ENCODE peak calls at places on chromosomes 1 and 21, in six cellular contexts. Q, S, L, A, P and R are unnamed samples.

GRCh38 chr1:157040802-157041201 is 4.7 kb downstream of the ARHGEF11 start:
- DNase-seq in L (no peak), A (no peak), P (no peak), S (no peak), Q (no peak), R (no peak)

GRCh38 chr1:29513357-29513756 is 277.0 kb downstream of the PTPRU start:
- DNase-seq in P (peak), L (no peak), S (peak), Q (no peak), A (no peak), R (peak)

GRCh38 chr1:109721046-109721445 is 9.0 kb downstream of the GSTM5 start:
- DNase-seq in L (no peak), S (no peak), P (no peak), Q (no peak), A (no peak), R (no peak)

GRCh38 chr1:178486100-178487069 is 10.4 kb downstream of the CLEC20A start:
- DNase-seq in S (no peak), P (no peak), A (no peak), L (peak), Q (no peak), R (no peak)

GRCh38 chr21:45838636-45839035 is 142.9 kb upstream of the COL6A1 start:
- DNase-seq in L (no peak), P (no peak), A (no peak), Q (no peak), S (no peak), R (no peak)

GRCh38 chr1:234499119-234500039 is 20.4 kb upstream of the TARBP1 start:
- DNase-seq in S (peak), A (peak), P (peak), L (peak), Q (peak), R (peak)

GRCh38 chr1:41683681-41684500 is 199.4 kb upstream of the EDN2 start:
- DNase-seq in Q (no peak), P (no peak), A (no peak), L (no peak), S (peak), R (no peak)

GRCh38 chr1:190172636-190173410 is 304.8 kb downstream of the BRINP3 start:
- DNase-seq in Q (no peak), S (no peak), A (no peak), P (no peak), L (no peak), R (peak)